ENCODE peak calls at places on chromosomes 13 and 19, in seven cellular contexts. One of them, this sample, is unnamed.

GRCh38 chr13:49995535-49996165 is 1.2 kb upstream of the TRIM13 start:
- DNase-seq in IMR-90: no peak
- DNase-seq in H9: no peak
- DNase-seq in mesendoderm: peak; percentile 41
- DNase-seq in mesenchymal stem cell: peak; percentile 29
- DNase-seq in neuronal stem cell: no peak
- DNase-seq in H1: no peak
- DNase-seq in this sample: no peak

GRCh38 chr19:13861392-13861713 is 15.6 kb upstream of the NANOS3 start:
- DNase-seq in IMR-90: no peak
- DNase-seq in H9: no peak
- DNase-seq in mesendoderm: no peak
- DNase-seq in mesenchymal stem cell: no peak
- DNase-seq in neuronal stem cell: no peak
- DNase-seq in H1: no peak
- DNase-seq in this sample: no peak

GRCh38 chr19:46295401-46296308 is 1.2 kb upstream of the HIF3A start:
- DNase-seq in IMR-90: no peak
- DNase-seq in H9: no peak
- DNase-seq in mesendoderm: no peak
- DNase-seq in mesenchymal stem cell: no peak
- DNase-seq in neuronal stem cell: no peak
- DNase-seq in H1: no peak
- DNase-seq in this sample: no peak

GRCh38 chr13:41352935-41353801 is 42.1 kb downstream of the NAA16 start:
- DNase-seq in IMR-90: peak; percentile 59
- DNase-seq in H9: peak; percentile 47
- DNase-seq in mesendoderm: peak; percentile 79
- DNase-seq in mesenchymal stem cell: peak; percentile 82
- DNase-seq in neuronal stem cell: peak; percentile 38
- DNase-seq in H1: no peak
- DNase-seq in this sample: peak; percentile 88

GRCh38 chr19:14440049-14440448 is 6.9 kb downstream of the PKN1 start:
- DNase-seq in IMR-90: no peak
- DNase-seq in H9: no peak
- DNase-seq in mesendoderm: no peak
- DNase-seq in mesenchymal stem cell: no peak
- DNase-seq in neuronal stem cell: no peak
- DNase-seq in H1: no peak
- DNase-seq in this sample: peak; percentile 6

GRCh38 chr19:13978306-13978705 is 26.0 kb downstream of the DCAF15 start:
- DNase-seq in IMR-90: no peak
- DNase-seq in H9: peak; percentile 99
- DNase-seq in mesendoderm: peak; percentile 98
- DNase-seq in mesenchymal stem cell: peak; percentile 75
- DNase-seq in neuronal stem cell: peak; percentile 85
- DNase-seq in H1: peak; percentile 94
- DNase-seq in this sample: no peak

GRCh38 chr19:1853295-1854031 is 5.2 kb upstream of the REXO1 start:
- DNase-seq in IMR-90: peak; percentile 68
- DNase-seq in H9: peak; percentile 90
- DNase-seq in mesendoderm: peak; percentile 91
- DNase-seq in mesenchymal stem cell: peak; percentile 81
- DNase-seq in neuronal stem cell: no peak
- DNase-seq in H1: no peak
- DNase-seq in this sample: peak; percentile 90

GRCh38 chr13:57933606-57934005 is 302.1 kb downstream of the PCDH17 start:
- DNase-seq in IMR-90: no peak
- DNase-seq in H9: no peak
- DNase-seq in mesendoderm: no peak
- DNase-seq in mesenchymal stem cell: peak; percentile 1
- DNase-seq in neuronal stem cell: no peak
- DNase-seq in H1: no peak
- DNase-seq in this sample: no peak

GRCh38 chr13:45195421-45195820 is 5.4 kb downstream of the KCTD4 start:
- DNase-seq in IMR-90: no peak
- DNase-seq in H9: no peak
- DNase-seq in mesendoderm: peak; percentile 49
- DNase-seq in mesenchymal stem cell: peak; percentile 52
- DNase-seq in neuronal stem cell: no peak
- DNase-seq in H1: no peak
- DNase-seq in this sample: no peak

GRCh38 chr19:11168568-11168967 is 13.0 kb upstream of the SPC24 start:
- DNase-seq in IMR-90: peak; percentile 97
- DNase-seq in H9: no peak
- DNase-seq in mesendoderm: no peak
- DNase-seq in mesenchymal stem cell: peak; percentile 96
- DNase-seq in neuronal stem cell: no peak
- DNase-seq in H1: no peak
- DNase-seq in this sample: peak; percentile 64

GRCh38 chr13:71817335-71817734 is 49.7 kb downstream of the DACH1 start:
- DNase-seq in IMR-90: no peak
- DNase-seq in H9: no peak
- DNase-seq in mesendoderm: no peak
- DNase-seq in mesenchymal stem cell: no peak
- DNase-seq in neuronal stem cell: no peak
- DNase-seq in H1: no peak
- DNase-seq in this sample: no peak

GRCh38 chr19:53785196-53785889 is 38.8 kb downstream of the NLRP12 start:
- DNase-seq in IMR-90: no peak
- DNase-seq in H9: no peak
- DNase-seq in mesendoderm: peak; percentile 55
- DNase-seq in mesenchymal stem cell: no peak
- DNase-seq in neuronal stem cell: no peak
- DNase-seq in H1: no peak
- DNase-seq in this sample: peak; percentile 82

GRCh38 chr19:5804516-5805464 is at the start of gene NRTN:
- DNase-seq in IMR-90: no peak
- DNase-seq in H9: peak; percentile 67
- DNase-seq in mesendoderm: peak; percentile 53
- DNase-seq in mesenchymal stem cell: no peak
- DNase-seq in neuronal stem cell: peak; percentile 50
- DNase-seq in H1: no peak
- DNase-seq in this sample: no peak

GRCh38 chr19:5803441-5803751 is 1.5 kb upstream of the NRTN start:
- DNase-seq in IMR-90: no peak
- DNase-seq in H9: no peak
- DNase-seq in mesendoderm: no peak
- DNase-seq in mesenchymal stem cell: no peak
- DNase-seq in neuronal stem cell: no peak
- DNase-seq in H1: no peak
- DNase-seq in this sample: no peak

GRCh38 chr19:5801796-5802616 is 2.9 kb upstream of the NRTN start:
- DNase-seq in IMR-90: peak; percentile 12
- DNase-seq in H9: peak; percentile 80
- DNase-seq in mesendoderm: peak; percentile 88
- DNase-seq in mesenchymal stem cell: peak; percentile 47
- DNase-seq in neuronal stem cell: peak; percentile 71
- DNase-seq in H1: no peak
- DNase-seq in this sample: no peak

GRCh38 chr19:5805465-5806132 is 732 bp downstream of the NRTN start:
- DNase-seq in IMR-90: peak; percentile 24
- DNase-seq in H9: peak; percentile 90
- DNase-seq in mesendoderm: peak; percentile 87
- DNase-seq in mesenchymal stem cell: peak; percentile 73
- DNase-seq in neuronal stem cell: peak; percentile 82
- DNase-seq in H1: no peak
- DNase-seq in this sample: peak; percentile 15

GRCh38 chr19:5803752-5804515 is 933 bp upstream of the NRTN start:
- DNase-seq in IMR-90: peak; percentile 77
- DNase-seq in H9: peak; percentile 97
- DNase-seq in mesendoderm: peak; percentile 95
- DNase-seq in mesenchymal stem cell: peak; percentile 92
- DNase-seq in neuronal stem cell: peak; percentile 96
- DNase-seq in H1: peak; percentile 88
- DNase-seq in this sample: peak; percentile 92
- H3K18ac ChIP-seq in IMR-90: no peak overlapping the region
- H3K18ac ChIP-seq in H9: peak overlapping the region; percentile 47
- H3K18ac ChIP-seq in mesendoderm: no peak overlapping the region
- H3K18ac ChIP-seq in mesenchymal stem cell: peak overlapping the region; percentile 0
- H3K18ac ChIP-seq in neuronal stem cell: peak overlapping the region; percentile 92
- H3K18ac ChIP-seq in H1: peak overlapping the region; percentile 55
- H3K18ac ChIP-seq in this sample: no peak overlapping the region

DNA sequence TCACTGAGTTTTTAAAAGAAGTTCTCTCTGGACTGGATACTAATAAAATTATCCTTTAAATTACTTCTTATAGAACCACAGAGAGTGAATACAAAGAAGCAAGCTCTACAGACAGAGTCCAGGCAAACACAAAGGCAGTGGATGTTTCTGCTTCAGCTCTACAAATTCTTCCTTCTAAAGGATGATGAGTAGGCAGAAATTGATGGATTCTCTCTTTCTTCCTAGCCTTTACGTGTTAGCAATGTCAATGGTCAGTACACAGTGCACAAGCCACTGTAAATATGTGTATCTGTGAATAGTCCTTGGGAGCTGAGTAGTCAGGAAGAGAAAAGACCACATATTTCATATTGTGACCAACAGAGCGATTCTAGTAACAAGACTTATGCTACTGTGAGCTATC is 390.8 kb downstream of the TBC1D4 start:
- DNase-seq in IMR-90: no peak
- DNase-seq in H9: no peak
- DNase-seq in mesendoderm: no peak
- DNase-seq in mesenchymal stem cell: no peak
- DNase-seq in neuronal stem cell: no peak
- DNase-seq in H1: no peak
- DNase-seq in this sample: no peak
- H3K27me3 ChIP-seq in IMR-90: no peaks in the 10 kb centered on the region
- H3K27me3 ChIP-seq in H9: no peaks in the 10 kb centered on the region
- H3K27me3 ChIP-seq in mesendoderm: no peaks in the 10 kb centered on the region
- H3K27me3 ChIP-seq in mesenchymal stem cell: no peaks in the 10 kb centered on the region
- H3K27me3 ChIP-seq in neuronal stem cell: no peaks in the 10 kb centered on the region
- H3K27me3 ChIP-seq in H1: no peaks in the 10 kb centered on the region
- H3K27me3 ChIP-seq in this sample: no peaks in the 10 kb centered on the region

GRCh38 chr13:86464193-86464592 is 665.0 kb upstream of the SLITRK6 start:
- DNase-seq in IMR-90: no peak
- DNase-seq in H9: no peak
- DNase-seq in mesendoderm: peak; percentile 24
- DNase-seq in mesenchymal stem cell: no peak
- DNase-seq in neuronal stem cell: no peak
- DNase-seq in H1: no peak
- DNase-seq in this sample: no peak
- H3K4ac ChIP-seq in IMR-90: no peak overlapping the region
- H3K4ac ChIP-seq in H9: no peak overlapping the region
- H3K4ac ChIP-seq in mesendoderm: no peak overlapping the region
- H3K4ac ChIP-seq in mesenchymal stem cell: no peak overlapping the region
- H3K4ac ChIP-seq in neuronal stem cell: no peak overlapping the region
- H3K4ac ChIP-seq in H1: no peak overlapping the region
- H3K4ac ChIP-seq in this sample: no peak overlapping the region

GRCh38 chr19:55590109-55590508 is 9.2 kb downstream of the FIZ1 start:
- DNase-seq in IMR-90: no peak
- DNase-seq in H9: no peak
- DNase-seq in mesendoderm: no peak
- DNase-seq in mesenchymal stem cell: no peak
- DNase-seq in neuronal stem cell: no peak
- DNase-seq in H1: no peak
- DNase-seq in this sample: no peak

GRCh38 chr19:55588738-55589137 is 8.1 kb upstream of the ZNF579 start:
- DNase-seq in IMR-90: no peak
- DNase-seq in H9: no peak
- DNase-seq in mesendoderm: no peak
- DNase-seq in mesenchymal stem cell: no peak
- DNase-seq in neuronal stem cell: no peak
- DNase-seq in H1: no peak
- DNase-seq in this sample: no peak

GRCh38 chr19:55591555-55591954 is 7.8 kb downstream of the FIZ1 start:
- DNase-seq in IMR-90: no peak
- DNase-seq in H9: peak; percentile 62
- DNase-seq in mesendoderm: peak; percentile 49
- DNase-seq in mesenchymal stem cell: no peak
- DNase-seq in neuronal stem cell: no peak
- DNase-seq in H1: no peak
- DNase-seq in this sample: no peak

GRCh38 chr19:55592391-55593090 is 6.8 kb downstream of the FIZ1 start:
- DNase-seq in IMR-90: no peak
- DNase-seq in H9: peak; percentile 66
- DNase-seq in mesendoderm: no peak
- DNase-seq in mesenchymal stem cell: no peak
- DNase-seq in neuronal stem cell: no peak
- DNase-seq in H1: no peak
- DNase-seq in this sample: no peak

GRCh38 chr19:55590621-55591020 is 8.7 kb downstream of the FIZ1 start:
- DNase-seq in IMR-90: no peak
- DNase-seq in H9: peak; percentile 51
- DNase-seq in mesendoderm: peak; percentile 62
- DNase-seq in mesenchymal stem cell: peak; percentile 24
- DNase-seq in neuronal stem cell: no peak
- DNase-seq in H1: no peak
- DNase-seq in this sample: no peak
- H3K18ac ChIP-seq in IMR-90: no peak overlapping the region
- H3K18ac ChIP-seq in H9: no peak overlapping the region
- H3K18ac ChIP-seq in mesendoderm: no peak overlapping the region
- H3K18ac ChIP-seq in mesenchymal stem cell: no peak overlapping the region
- H3K18ac ChIP-seq in neuronal stem cell: no peak overlapping the region
- H3K18ac ChIP-seq in H1: no peak overlapping the region
- H3K18ac ChIP-seq in this sample: no peak overlapping the region